ENCODE peak calls at places on chromosome 11, in four cellular contexts. U, Y, J and R are unnamed samples.

GRCh38 chr11:131582021-131582531 is 211.7 kb downstream of the NTM start:
- DNase-seq in U (no peak), Y (no peak), J (no peak), R (no peak)

GRCh38 chr11:128613300-128613995 is 26.1 kb upstream of the ETS1 start:
- DNase-seq in U (no peak), Y (no peak), J (no peak), R (no peak)

GRCh38 chr11:10655227-10655626 is 38.3 kb downstream of the IRAG1 start:
- DNase-seq in U (no peak), Y (no peak), J (no peak), R (no peak)

GRCh38 chr11:77065878-77066228 is 918 bp upstream of the CAPN5 start:
- DNase-seq in U (no peak), Y (peak; percentile 63), J (peak; percentile 49), R (no peak)

GRCh38 chr11:122099345-122100045 is 16.5 kb downstream of the BLID start:
- DNase-seq in U (no peak), Y (peak; percentile 62), J (no peak), R (no peak)

GRCh38 chr11:120801801-120802689 is 221.9 kb upstream of the TBCEL start:
- DNase-seq in U (peak; percentile 62), Y (peak; percentile 78), J (peak; percentile 68), R (peak; percentile 63)

GRCh38 chr11:60809249-60809648 is 24.1 kb downstream of the MS4A10 start:
- DNase-seq in U (no peak), Y (no peak), J (no peak), R (no peak)

GRCh38 chr11:64893194-64894069 is 15.0 kb upstream of the EHD1 start:
- DNase-seq in U (no peak), Y (no peak), J (no peak), R (no peak)

GRCh38 chr11:59144579-59145345 is 2.1 kb downstream of the FAM111A start:
- DNase-seq in U (peak; percentile 95), Y (peak; percentile 93), J (peak; percentile 92), R (peak; percentile 2)

GRCh38 chr11:86230921-86231320 is 13.6 kb upstream of the EED start:
- DNase-seq in U (no peak), Y (peak; percentile 22), J (no peak), R (no peak)

DNA sequence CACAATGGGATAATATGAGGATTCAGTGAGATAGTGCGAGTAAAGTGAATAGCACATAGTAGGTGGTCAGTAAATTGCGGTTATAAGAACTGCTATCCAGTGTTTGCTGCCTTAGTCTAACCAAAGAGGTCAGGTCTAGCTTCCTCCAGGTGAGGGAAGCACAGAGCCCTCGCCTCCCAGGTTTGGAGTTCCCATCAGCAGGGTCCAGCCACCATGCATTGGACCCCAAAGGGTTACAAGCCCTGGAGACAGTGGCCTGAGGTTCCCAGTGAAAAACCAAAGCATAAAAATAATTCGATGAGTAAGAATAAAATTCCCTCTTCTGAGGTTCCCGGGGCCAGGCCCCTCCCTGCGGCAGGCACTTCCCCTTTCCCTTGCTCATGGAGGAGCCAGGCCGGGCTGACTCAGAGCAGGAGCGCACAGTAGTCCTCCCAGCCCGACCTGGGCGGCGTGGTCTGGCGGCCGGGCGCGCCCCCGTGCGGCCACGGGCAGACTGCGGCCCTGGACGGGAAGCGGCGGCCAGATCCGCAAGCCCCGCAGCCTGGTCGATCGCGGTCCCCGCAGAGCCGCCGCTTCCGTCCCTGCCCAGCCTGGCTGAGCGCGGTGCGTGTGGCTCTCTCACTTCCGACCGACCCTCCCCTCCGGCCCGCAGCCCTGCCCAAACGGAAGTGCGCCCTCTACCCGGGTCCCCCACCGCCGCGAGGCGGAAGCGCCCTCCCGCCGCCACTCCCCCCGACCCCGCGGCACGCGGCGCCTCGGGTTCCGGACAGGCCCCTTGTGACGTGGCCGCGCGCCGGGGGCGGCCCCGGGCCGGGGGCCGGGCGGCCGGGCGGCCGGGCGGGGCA is at the start of gene SLC39A13:
- DNase-seq in U (peak; percentile 96), Y (peak; percentile 97), J (peak; percentile 99), R (peak; percentile 92)
- H3K9ac ChIP-seq in U (peak within 1 kb of the TSS; percentile 74), Y (peak within 1 kb of the TSS; percentile 99), J (peak within 1 kb of the TSS; percentile 85), R (peak within 1 kb of the TSS; percentile 88)

GRCh38 chr11:111694851-111695250 is 71.3 kb downstream of the PPP2R1B start:
- DNase-seq in U (no peak), Y (peak; percentile 75), J (peak; percentile 90), R (no peak)

GRCh38 chr11:111697910-111698309 is 68.3 kb downstream of the PPP2R1B start:
- DNase-seq in U (no peak), Y (no peak), J (peak; percentile 95), R (no peak)

GRCh38 chr11:111699579-111700156 is 66.5 kb downstream of the PPP2R1B start:
- DNase-seq in U (no peak), Y (no peak), J (no peak), R (no peak)

GRCh38 chr11:111698852-111699559 is 67.2 kb downstream of the PPP2R1B start:
- DNase-seq in U (no peak), Y (peak; percentile 25), J (no peak), R (no peak)

GRCh38 chr11:111696556-111696955 is 69.6 kb downstream of the PPP2R1B start:
- DNase-seq in U (no peak), Y (peak; percentile 77), J (no peak), R (no peak)
- H3K9ac ChIP-seq in U (no peak overlapping the region), Y (no peak overlapping the region), J (no peak overlapping the region), R (no peak overlapping the region)

GRCh38 chr11:11975201-11976092 is 33.0 kb downstream of the DKK3 start:
- DNase-seq in U (no peak), Y (no peak), J (no peak), R (no peak)

GRCh38 chr11:11978098-11978637 is 30.3 kb downstream of the DKK3 start:
- DNase-seq in U (no peak), Y (no peak), J (no peak), R (no peak)

GRCh38 chr11:11976476-11977187 is 31.8 kb downstream of the DKK3 start:
- DNase-seq in U (no peak), Y (no peak), J (no peak), R (no peak)

GRCh38 chr11:11978792-11979486 is 29.5 kb downstream of the DKK3 start:
- DNase-seq in U (no peak), Y (peak; percentile 55), J (no peak), R (no peak)

DNA sequence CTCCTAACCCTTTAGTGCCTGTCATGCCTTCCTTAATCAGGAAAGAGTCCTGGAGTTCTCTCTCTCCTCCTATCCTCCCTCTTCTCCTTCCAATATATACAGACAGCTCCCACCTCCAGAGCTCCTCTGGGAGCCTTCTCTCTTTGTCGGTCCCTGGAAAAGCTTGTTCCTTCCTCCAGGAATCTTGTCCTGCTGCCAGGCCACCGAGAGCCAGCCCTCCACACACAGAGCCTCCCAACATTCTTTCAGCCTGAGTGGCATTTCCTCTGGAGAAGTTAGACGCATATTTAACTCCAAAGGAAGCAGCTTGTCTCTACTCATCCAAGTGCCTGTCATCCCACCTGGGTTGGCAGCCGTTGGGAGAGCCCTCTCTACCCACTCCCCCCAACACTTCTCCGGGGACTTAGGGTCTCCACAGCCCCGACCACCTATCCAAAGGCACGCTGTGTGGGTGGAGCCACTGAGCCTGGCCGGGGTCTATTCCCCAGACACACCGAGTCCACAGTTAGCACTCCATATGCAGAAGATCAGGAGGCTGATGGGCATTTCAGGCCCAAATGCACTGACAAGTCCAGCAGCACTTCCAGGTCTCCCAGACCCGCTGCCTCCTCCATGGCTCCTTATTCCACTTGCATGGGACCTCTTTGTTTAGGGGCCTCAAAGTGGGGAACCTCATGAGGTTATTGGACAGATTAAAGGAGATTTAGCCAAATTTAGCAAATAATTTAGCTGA is 31.1 kb downstream of the DKK3 start:
- DNase-seq in U (no peak), Y (peak; percentile 87), J (no peak), R (peak; percentile 33)
- H3K9ac ChIP-seq in U (no peak overlapping the region), Y (peak overlapping the region; percentile 63), J (no peak overlapping the region), R (no peak overlapping the region)

DNA sequence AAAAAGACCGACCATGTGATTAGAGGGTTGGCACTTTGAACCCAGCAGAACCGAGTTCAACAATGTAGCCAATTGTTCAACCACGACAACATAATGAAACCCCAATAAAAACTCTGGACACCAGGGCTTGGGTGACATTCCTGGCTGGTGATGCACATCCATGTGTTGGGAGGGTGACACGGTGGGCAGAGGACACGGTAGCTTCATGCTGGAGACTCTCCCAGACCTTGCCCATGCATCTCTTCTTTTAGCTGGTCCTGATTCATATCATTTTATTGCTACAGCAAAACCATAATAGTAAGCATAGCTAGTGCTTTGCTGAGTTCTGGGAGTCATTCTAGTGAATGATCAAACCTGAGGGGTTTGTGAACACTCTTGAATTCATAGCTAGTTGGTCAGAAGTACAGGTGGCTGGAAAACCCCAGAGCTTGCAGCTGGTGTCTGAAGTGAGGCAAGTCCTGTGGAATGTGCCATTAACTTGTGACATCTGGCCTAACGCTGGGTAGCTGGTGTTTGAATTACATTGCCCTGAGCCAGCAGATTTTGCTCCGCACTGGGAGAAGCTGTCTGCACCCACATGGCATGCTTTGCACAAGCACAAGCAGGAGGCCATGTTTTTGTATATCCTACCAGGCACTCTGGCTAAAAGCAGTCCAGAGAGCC is 14.0 kb downstream of the RPUSD4 start:
- DNase-seq in U (peak; percentile 96), Y (peak; percentile 24), J (no peak), R (no peak)
- H3K9ac ChIP-seq in U (peak overlapping the region; percentile 56), Y (no peak overlapping the region), J (no peak overlapping the region), R (no peak overlapping the region)

GRCh38 chr11:68543594-68543993 is 83.0 kb downstream of the PPP6R3 start:
- DNase-seq in U (no peak), Y (no peak), J (no peak), R (no peak)
- H3K9ac ChIP-seq in U (no peak overlapping the region), Y (no peak overlapping the region), J (no peak overlapping the region), R (no peak overlapping the region)

GRCh38 chr11:313787-314547 is at the start of gene IFITM1:
- DNase-seq in U (peak; percentile 55), Y (peak; percentile 89), J (peak; percentile 86), R (peak; percentile 50)
- H3K9ac ChIP-seq in U (no peak within 1 kb of the TSS), Y (peak within 1 kb of the TSS; percentile 85), J (peak within 1 kb of the TSS; percentile 73), R (peak within 1 kb of the TSS; percentile 86)

DNA sequence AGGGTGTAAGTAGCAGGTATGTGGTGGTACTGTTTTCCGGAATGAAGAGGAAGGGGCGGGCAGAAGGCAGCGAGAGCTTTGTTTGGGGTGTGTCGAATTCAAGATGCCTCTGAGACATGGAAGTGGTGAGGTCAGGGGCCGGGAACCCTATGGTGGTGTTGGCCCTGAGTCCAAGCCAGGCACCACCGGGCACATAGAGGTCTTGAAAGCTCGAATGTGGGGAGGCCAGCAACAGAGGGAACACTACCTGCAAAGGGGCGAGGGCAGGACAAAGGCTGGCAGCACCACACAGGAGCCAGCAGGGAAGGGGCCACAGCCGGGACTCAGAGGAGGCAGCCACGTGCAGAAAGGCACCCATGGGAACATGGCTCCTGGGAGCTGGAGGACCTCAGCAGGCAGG is 57.8 kb downstream of the CDKN1C start:
- DNase-seq in U (no peak), Y (no peak), J (no peak), R (no peak)
- H3K9ac ChIP-seq in U (no peak overlapping the region), Y (no peak overlapping the region), J (no peak overlapping the region), R (no peak overlapping the region)